ENCODE peak calls at places on chromosomes 13 and 19, in five cellular contexts. C is Calu3, U is transverse colon, V is lower leg skin, H is epithelial cell of prostate. L is an unnamed sample.

GRCh38 chr19:45423033-45423588 is 606 bp downstream of the ERCC1 start:
- DNase-seq in U (peak; percentile 99), H (no peak), C (no peak), V (peak; percentile 92), L (no peak)

GRCh38 chr13:28494861-28495585 is at the start of gene FLT1:
- DNase-seq in C (peak; percentile 6), V (no peak), U (no peak), H (no peak), L (peak; percentile 14)

GRCh38 chr19:10936661-10937084 is 8.1 kb downstream of the TIMM29 start:
- DNase-seq in V (no peak), C (peak; percentile 47), H (no peak), U (peak; percentile 40), L (peak; percentile 82)

GRCh38 chr13:40772765-40773473 is 1.9 kb upstream of the MRPS31 start:
- DNase-seq in H (no peak), V (no peak), U (no peak), C (no peak), L (no peak)

GRCh38 chr19:18975864-18976263 is 34.8 kb upstream of the HOMER3 start:
- DNase-seq in H (no peak), U (no peak), V (no peak), C (no peak), L (no peak)

GRCh38 chr19:32570081-32570785 is 10.8 kb upstream of the PDCD5 start:
- DNase-seq in H (no peak), C (peak; percentile 68), U (peak; percentile 56), V (peak; percentile 24), L (peak; percentile 79)

GRCh38 chr19:29293736-29294342 is 80.9 kb upstream of the UQCRFS1 start:
- DNase-seq in U (no peak), V (no peak), C (no peak), H (no peak), L (no peak)

GRCh38 chr13:46124967-46125933 is 20.4 kb upstream of the CPB2 start:
- DNase-seq in V (no peak), C (no peak), H (no peak), U (no peak), L (no peak)

GRCh38 chr19:13064092-13064489 is 38.6 kb downstream of the LYL1 start:
- DNase-seq in C (no peak), U (no peak), H (no peak), V (no peak), L (no peak)

GRCh38 chr13:98664924-98665637 is 87.4 kb downstream of the SLC15A1 start:
- DNase-seq in H (no peak), U (no peak), C (no peak), V (no peak), L (no peak)

GRCh38 chr13:105334211-105334610 is 1201.3 kb downstream of the EFNB2 start:
- DNase-seq in V (no peak), U (no peak), H (no peak), C (no peak), L (no peak)

GRCh38 chr19:41696402-41697197 is 8.5 kb upstream of the CEACAM7 start:
- DNase-seq in H (no peak), C (peak; percentile 46), V (no peak), U (peak; percentile 31), L (no peak)

GRCh38 chr13:66128692-66129269 is 1101.4 kb downstream of the PCDH9 start:
- DNase-seq in V (no peak), H (no peak), C (no peak), U (no peak), L (no peak)

GRCh38 chr13:28423010-28423409 is 71.9 kb downstream of the FLT1 start:
- DNase-seq in V (peak; percentile 47), U (peak; percentile 21), C (no peak), H (no peak), L (no peak)

GRCh38 chr13:43214124-43214523 is 190.7 kb downstream of the DNAJC15 start:
- DNase-seq in U (no peak), C (no peak), V (no peak), H (no peak), L (no peak)

GRCh38 chr13:113991676-113992179 is 17.9 kb upstream of the C13orf46 start:
- DNase-seq in U (no peak), V (no peak), C (no peak), H (no peak), L (no peak)

GRCh38 chr19:48634424-48635262 is 2.5 kb downstream of the DBP start:
- DNase-seq in V (peak; percentile 96), U (peak; percentile 98), H (peak; percentile 84), C (peak; percentile 97), L (peak; percentile 99)

GRCh38 chr13:37700887-37701286 is 102.3 kb upstream of the POSTN start:
- DNase-seq in C (no peak), U (no peak), H (no peak), V (no peak), L (no peak)

GRCh38 chr13:79126706-79127105 is 279.3 kb downstream of the RBM26 start:
- DNase-seq in C (no peak), U (no peak), V (no peak), H (no peak), L (no peak)

GRCh38 chr13:88857256-88857655 is 1186.1 kb downstream of the SLITRK5 start:
- DNase-seq in C (no peak), U (no peak), H (no peak), V (no peak), L (peak; percentile 5)

GRCh38 chr13:79937311-79938243 is 403.3 kb downstream of the SPRY2 start:
- DNase-seq in H (no peak), V (no peak), U (no peak), C (no peak), L (no peak)

GRCh38 chr13:50916701-50917184 is 7.2 kb downstream of the RNASEH2B start:
- DNase-seq in C (no peak), U (no peak), V (peak; percentile 28), H (no peak), L (no peak)

GRCh38 chr19:3580156-3580955 is 4.9 kb upstream of the GIPC3 start:
- DNase-seq in U (no peak), C (no peak), H (no peak), V (no peak), L (no peak)

GRCh38 chr13:111395511-111396393 is 75.3 kb downstream of the TEX29 start:
- DNase-seq in V (no peak), U (no peak), H (no peak), C (no peak), L (no peak)

GRCh38 chr13:111663505-111663904 is 343.1 kb downstream of the TEX29 start:
- DNase-seq in V (no peak), U (no peak), C (no peak), H (no peak), L (no peak)

GRCh38 chr19:38252935-38253691 is 3.1 kb downstream of the PPP1R14A start:
- DNase-seq in H (no peak), C (no peak), V (no peak), U (no peak), L (no peak)

GRCh38 chr19:6521718-6522646 is 8.8 kb upstream of the TNFSF9 start:
- DNase-seq in U (peak; percentile 61), H (no peak), C (no peak), V (no peak), L (no peak)

GRCh38 chr13:19681517-19681916 is 48.1 kb downstream of the MPHOSPH8 start:
- DNase-seq in C (no peak), H (no peak), V (no peak), U (no peak), L (no peak)

GRCh38 chr13:51330741-51331140 is 8.8 kb upstream of the SERPINE3 start:
- DNase-seq in U (no peak), C (no peak), V (no peak), H (no peak), L (peak; percentile 25)

GRCh38 chr19:16736709-16737108 is 17.1 kb downstream of the NWD1 start:
- DNase-seq in U (no peak), V (no peak), C (no peak), H (no peak), L (no peak)

GRCh38 chr13:113625965-113626661 is 31.9 kb downstream of the ATP4B start:
- DNase-seq in V (no peak), H (no peak), C (no peak), U (no peak), L (no peak)

GRCh38 chr13:30371649-30372265 is 50.5 kb upstream of the UBE2L5 start:
- DNase-seq in U (peak; percentile 75), C (peak; percentile 20), H (peak; percentile 89), V (no peak), L (peak; percentile 41)

GRCh38 chr19:49926520-49926919 is 2.5 kb upstream of the ATF5 start:
- DNase-seq in C (no peak), V (no peak), H (no peak), U (no peak), L (no peak)

GRCh38 chr13:20360835-20361412 is 128.8 kb upstream of the GJB6 start:
- DNase-seq in H (no peak), U (no peak), C (no peak), V (no peak), L (no peak)

GRCh38 chr19:40453151-40453735 is 9.1 kb upstream of the SERTAD3 start:
- DNase-seq in V (no peak), U (no peak), H (no peak), C (no peak), L (no peak)

GRCh38 chr13:93227906-93228801 is 1.5 kb downstream of the GPC6 start:
- DNase-seq in U (peak; percentile 32), C (no peak), V (no peak), H (no peak), L (no peak)

GRCh38 chr19:41868120-41868988 is 8.3 kb downstream of the RPS19 start:
- DNase-seq in H (no peak), V (no peak), U (peak; percentile 37), C (no peak), L (no peak)

GRCh38 chr13:98461525-98462240 is 115.2 kb downstream of the STK24 start:
- DNase-seq in U (no peak), V (no peak), C (no peak), H (no peak), L (no peak)

GRCh38 chr13:107867701-107868661 is 347.4 kb downstream of the LIG4 start:
- DNase-seq in V (no peak), H (no peak), C (peak; percentile 24), U (no peak), L (no peak)

GRCh38 chr19:45468159-45468651 is 409 bp downstream of the FOSB start:
- DNase-seq in C (peak; percentile 58), V (no peak), U (peak; percentile 48), H (no peak), L (no peak)